ENCODE peak calls at places on chromosomes 7 and 10, in six cellular contexts. L is left lung, E is NCI-H1092, K is kidney tubule cell, P is Kasumi-1, Q is GM19239. D is an unnamed sample.

GRCh38 chr10:116771101-116771705 is 28.8 kb upstream of the HSPA12A start:
- DNase-seq in L (no peak), E (no peak), K (peak), P (no peak), Q (no peak), D (peak)

GRCh38 chr7:818031-818699 is 14.1 kb upstream of the SUN1 start:
- DNase-seq in L (no peak), E (no peak), K (peak), P (no peak), Q (no peak), D (no peak)

GRCh38 chr7:98409843-98410242 is 9.0 kb upstream of the BAIAP2L1 start:
- DNase-seq in L (no peak), E (no peak), K (no peak), P (no peak), Q (no peak), D (no peak)

GRCh38 chr7:106110885-106111670 is 1.0 kb downstream of the SYPL1 start:
- DNase-seq in L (no peak), E (no peak), K (peak), P (peak), Q (no peak), D (no peak)

GRCh38 chr10:24849537-24850299 is 102.7 kb downstream of the PRTFDC1 start:
- DNase-seq in L (no peak), E (no peak), K (peak), P (no peak), Q (no peak), D (no peak)

GRCh38 chr10:23525406-23525805 is 86.5 kb downstream of the OTUD1 start:
- DNase-seq in L (no peak), E (no peak), K (peak), P (no peak), Q (no peak), D (peak)

GRCh38 chr7:36707922-36708321 is 16.4 kb downstream of the AOAH start:
- DNase-seq in L (no peak), E (no peak), K (peak), P (no peak), Q (no peak), D (no peak)

GRCh38 chr7:7136423-7136822 is 45.9 kb upstream of the C1GALT1 start:
- DNase-seq in L (no peak), E (no peak), K (no peak), P (no peak), Q (no peak), D (no peak)

GRCh38 chr7:141456298-141456697 is 94.9 kb upstream of the AGK start:
- DNase-seq in L (no peak), E (no peak), K (peak), P (no peak), Q (no peak), D (no peak)

D was measured in amniotic stem cell.